ENCODE peak calls at places on chromosomes 12 and 14, in six cellular contexts. X is left lung, V is esophagus muscularis mucosa, O is mucosa of descending colon, S is BE2C, K is ovary. M is an unnamed sample.

GRCh38 chr14:51395361-51395849 is 155.4 kb downstream of the TMX1 start:
- DNase-seq in X (peak; percentile 55), V (no peak), O (peak; percentile 49), S (peak; percentile 93), K (peak; percentile 71), M (no peak)

GRCh38 chr12:92147491-92147890 is 1.8 kb upstream of the BTG1 start:
- DNase-seq in X (no peak), V (no peak), O (no peak), S (no peak), K (no peak), M (no peak)

GRCh38 chr12:103656291-103656690 is 69.2 kb downstream of the STAB2 start:
- DNase-seq in X (no peak), V (no peak), O (no peak), S (no peak), K (no peak), M (no peak)

GRCh38 chr12:45234134-45234865 is 18.4 kb downstream of the ANO6 start:
- DNase-seq in X (no peak), V (peak; percentile 93), O (no peak), S (peak; percentile 44), K (peak; percentile 52), M (peak; percentile 92)

GRCh38 chr14:75361751-75362433 is 65.9 kb upstream of the JDP2 start:
- DNase-seq in X (no peak), V (no peak), O (no peak), S (no peak), K (peak; percentile 72), M (no peak)

GRCh38 chr12:110502449-110502738 is 263 bp downstream of the RAD9B start:
- DNase-seq in X (no peak), V (no peak), O (no peak), S (no peak), K (no peak), M (no peak)

GRCh38 chr14:73786942-73787759 is 64.5 kb upstream of the PTGR2 start:
- DNase-seq in X (peak; percentile 96), V (no peak), O (peak; percentile 82), S (peak; percentile 64), K (peak; percentile 81), M (no peak)

GRCh38 chr12:12606793-12607589 is 4.7 kb upstream of the CREBL2 start:
- DNase-seq in X (no peak), V (no peak), O (no peak), S (no peak), K (no peak), M (peak; percentile 67)

GRCh38 chr12:99110212-99110611 is 465.1 kb downstream of the APAF1 start:
- DNase-seq in X (no peak), V (no peak), O (no peak), S (no peak), K (no peak), M (no peak)

GRCh38 chr12:131091413-131091975 is 137.8 kb downstream of the ADGRD1 start:
- DNase-seq in X (no peak), V (no peak), O (no peak), S (peak; percentile 1), K (no peak), M (no peak)

GRCh38 chr14:69713127-69713800 is 53.7 kb upstream of the SRSF5 start:
- DNase-seq in X (no peak), V (no peak), O (peak; percentile 65), S (no peak), K (no peak), M (no peak)

GRCh38 chr14:73173092-73173735 is 36.9 kb downstream of the PSEN1 start:
- DNase-seq in X (no peak), V (no peak), O (no peak), S (peak; percentile 13), K (no peak), M (peak; percentile 10)

GRCh38 chr12:30448038-30448437 is 247.6 kb downstream of the IPO8 start:
- DNase-seq in X (no peak), V (no peak), O (no peak), S (no peak), K (no peak), M (no peak)

GRCh38 chr14:99077076-99077843 is 194.7 kb downstream of the BCL11B start:
- DNase-seq in X (no peak), V (peak; percentile 45), O (no peak), S (no peak), K (no peak), M (no peak)

GRCh38 chr14:24673534-24674203 is 39.7 kb upstream of the GZMB start:
- DNase-seq in X (no peak), V (no peak), O (no peak), S (no peak), K (no peak), M (no peak)

GRCh38 chr14:100523536-100524025 is 63.6 kb downstream of the BEGAIN start:
- DNase-seq in X (peak; percentile 50), V (peak; percentile 55), O (peak; percentile 29), S (no peak), K (no peak), M (no peak)

GRCh38 chr14:36773136-36773540 is 111.5 kb downstream of the PAX9 start:
- DNase-seq in X (no peak), V (no peak), O (no peak), S (no peak), K (no peak), M (no peak)

GRCh38 chr12:93573552-93574223 is 1.2 kb downstream of the SOCS2 start:
- DNase-seq in X (no peak), V (no peak), O (no peak), S (no peak), K (no peak), M (no peak)

GRCh38 chr12:17810399-17810798 is 279.6 kb downstream of the RERGL start:
- DNase-seq in X (no peak), V (peak; percentile 91), O (no peak), S (no peak), K (no peak), M (no peak)

GRCh38 chr12:107670999-107671643 is 14.5 kb upstream of the PWP1 start:
- DNase-seq in X (no peak), V (no peak), O (no peak), S (peak; percentile 27), K (no peak), M (no peak)

GRCh38 chr12:56079729-56080555 is at the start of gene ERBB3:
- DNase-seq in X (peak; percentile 93), V (no peak), O (peak; percentile 88), S (peak; percentile 69), K (peak; percentile 77), M (no peak)

GRCh38 chr12:1529862-1530591 is 64.4 kb downstream of the FBXL14 start:
- DNase-seq in X (no peak), V (no peak), O (no peak), S (no peak), K (peak; percentile 63), M (no peak)

GRCh38 chr12:3777206-3777809 is 24.4 kb upstream of the CRACR2A start:
- DNase-seq in X (no peak), V (no peak), O (no peak), S (no peak), K (no peak), M (peak; percentile 5)

GRCh38 chr12:31316964-31317363 is 9.0 kb downstream of the SINHCAF start:
- DNase-seq in X (no peak), V (no peak), O (no peak), S (no peak), K (no peak), M (no peak)

GRCh38 chr14:74922752-74923401 is at the start of gene RPS6KL1:
- DNase-seq in X (peak; percentile 91), V (no peak), O (peak; percentile 86), S (peak; percentile 96), K (peak; percentile 84), M (peak; percentile 54)

DNA sequence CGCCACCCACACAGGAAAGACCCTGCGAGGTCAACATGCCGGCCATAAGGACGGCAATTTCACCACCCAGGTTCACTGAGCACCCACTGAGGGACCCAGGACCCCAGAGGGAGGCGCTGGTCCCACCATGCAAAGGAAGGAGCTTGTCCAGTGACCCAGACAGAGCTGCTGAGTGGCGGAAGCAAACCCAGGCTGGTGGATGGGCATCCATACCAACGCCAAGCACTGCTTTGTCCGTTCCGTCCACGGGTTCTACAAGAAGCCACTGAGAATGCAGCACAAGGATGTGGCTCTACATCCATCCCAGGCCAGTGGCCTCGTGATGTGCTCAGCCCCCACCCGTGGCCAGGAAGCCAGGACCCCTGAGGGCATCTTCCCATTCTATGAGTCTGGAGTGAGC is 23.8 kb upstream of the GOLGA3 start:
- DNase-seq in X (peak; percentile 22), V (no peak), O (no peak), S (no peak), K (no peak), M (no peak)
- H3K36me3 ChIP-seq in X (peaks cover 10% of the 10 kb centered on the region), V (peaks cover 99% of the 10 kb centered on the region), O (peaks cover 17% of the 10 kb centered on the region), S (peaks cover 47% of the 10 kb centered on the region), K (no peaks in the 10 kb centered on the region), M (peaks cover 5% of the 10 kb centered on the region)

DNA sequence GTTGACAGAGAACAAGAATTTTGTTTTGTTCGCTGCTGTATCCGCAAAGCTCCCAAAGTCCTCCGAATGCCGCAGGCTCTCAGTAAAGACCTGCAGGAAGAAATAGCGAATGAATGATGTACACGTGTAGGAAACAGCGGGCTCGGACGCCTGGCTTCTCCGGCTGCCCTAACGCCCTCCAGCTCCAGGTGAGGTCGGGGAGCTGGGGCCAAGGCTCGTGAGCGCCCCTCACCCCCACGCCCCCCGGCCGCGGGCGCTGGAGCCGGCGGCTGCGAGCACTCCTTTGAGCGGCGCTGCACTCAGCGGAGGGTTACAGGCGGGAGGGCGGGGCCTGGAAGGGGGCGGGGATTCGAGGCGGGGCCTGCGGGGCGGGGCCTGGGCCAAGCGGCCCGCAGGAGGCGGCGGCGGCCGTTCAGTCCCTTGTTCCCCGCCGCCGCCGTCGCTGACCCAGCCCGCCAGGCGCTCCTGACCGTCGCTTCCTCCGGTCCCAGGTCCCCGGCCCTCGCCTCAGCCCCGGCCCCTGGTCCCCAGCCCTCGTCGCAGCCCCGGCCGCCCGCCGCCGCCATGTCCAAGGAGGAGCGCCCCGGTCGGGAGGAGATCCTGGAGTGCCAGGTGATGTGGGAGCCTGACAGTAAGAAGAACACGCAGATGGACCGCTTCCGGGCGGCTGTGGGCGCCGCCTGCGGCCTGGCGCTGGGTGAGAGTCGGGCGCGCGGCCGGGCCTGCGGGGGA is at the start of gene AACS:
- DNase-seq in X (peak; percentile 96), V (no peak), O (peak; percentile 84), S (peak; percentile 89), K (peak; percentile 86), M (no peak)
- TF ChIP-seq CTCF in X (no peak), V (no peak), O (no peak), S (no peak), K (no peak), M (no peak)

GRCh38 chr12:120367252-120367923 is 1.6 kb downstream of the MSI1 start:
- DNase-seq in X (no peak), V (no peak), O (no peak), S (peak; percentile 39), K (no peak), M (no peak)

GRCh38 chr12:120366884-120367251 is 2.1 kb downstream of the MSI1 start:
- DNase-seq in X (no peak), V (no peak), O (no peak), S (no peak), K (no peak), M (no peak)

GRCh38 chr12:120366341-120366705 is 2.6 kb downstream of the MSI1 start:
- DNase-seq in X (no peak), V (no peak), O (no peak), S (no peak), K (no peak), M (no peak)

GRCh38 chr12:120364487-120364886 is 4.5 kb downstream of the MSI1 start:
- DNase-seq in X (no peak), V (no peak), O (no peak), S (no peak), K (no peak), M (no peak)

GRCh38 chr12:120365675-120366340 is 3.2 kb downstream of the MSI1 start:
- DNase-seq in X (no peak), V (no peak), O (peak; percentile 52), S (no peak), K (no peak), M (no peak)
- H3K36me3 ChIP-seq in X (no peaks in the 10 kb centered on the region), V (no peaks in the 10 kb centered on the region), O (no peaks in the 10 kb centered on the region), S (no peaks in the 10 kb centered on the region), K (no peaks in the 10 kb centered on the region), M (no peaks in the 10 kb centered on the region)

GRCh38 chr14:46344327-46344937 is 307.1 kb downstream of the RPL10L start:
- DNase-seq in X (no peak), V (no peak), O (no peak), S (peak; percentile 27), K (no peak), M (no peak)
- TF ChIP-seq CTCF in X (peak; percentile 35), V (no peak), O (no peak), S (peak; percentile 84), K (no peak), M (peak; percentile 70)

M was measured in kidney epithelial cell.